ENCODE peak calls at places on chromosomes 4 and X, in five cellular contexts. V, E, T, D and Q are unnamed samples.

GRCh38 chr4:186643501-186644315 is 79.9 kb downstream of the FAT1 start:
- DNase-seq in V (peak; percentile 74), E (no peak), T (no peak), D (no peak), Q (no peak)

GRCh38 chr4:82833696-82834313 is 35.2 kb upstream of the SCD5 start:
- DNase-seq in V (peak; percentile 89), E (no peak), T (no peak), D (peak; percentile 27), Q (no peak)

GRCh38 chr4:3524349-3524748 is 7.9 kb downstream of the LRPAP1 start:
- DNase-seq in V (no peak), E (no peak), T (no peak), D (no peak), Q (peak; percentile 6)

GRCh38 chr4:89797117-89797516 is 39.8 kb downstream of the SNCA start:
- DNase-seq in V (peak; percentile 82), E (no peak), T (no peak), D (no peak), Q (peak; percentile 41)

GRCh38 chr4:921830-922331 is 10.2 kb downstream of the GAK start:
- DNase-seq in V (no peak), E (no peak), T (peak; percentile 43), D (peak; percentile 26), Q (no peak)

GRCh38 chr4:123936615-123937014 is 540.0 kb downstream of the SPRY1 start:
- DNase-seq in V (no peak), E (no peak), T (no peak), D (no peak), Q (no peak)

GRCh38 chr4:46956451-46956850 is 36.9 kb downstream of the GABRA4 start:
- DNase-seq in V (no peak), E (no peak), T (no peak), D (no peak), Q (no peak)

GRCh38 chr4:151641167-151641566 is 119.6 kb downstream of the GATB start:
- DNase-seq in V (peak; percentile 43), E (no peak), T (no peak), D (no peak), Q (no peak)

GRCh38 chrX:133650262-133650661 is 235.0 kb upstream of the GPC4 start:
- DNase-seq in V (no peak), E (no peak), T (no peak), D (no peak), Q (no peak)

GRCh38 chr4:112946127-112946526 is 103.3 kb upstream of the ANK2 start:
- DNase-seq in V (no peak), E (no peak), T (no peak), D (no peak), Q (no peak)

GRCh38 chr4:72690782-72691181 is 121.8 kb upstream of the ADAMTS3 start:
- DNase-seq in V (no peak), E (no peak), T (no peak), D (no peak), Q (no peak)

GRCh38 chrX:130100180-130100579 is 10.1 kb downstream of the ELF4 start:
- DNase-seq in V (no peak), E (peak; percentile 65), T (peak; percentile 83), D (peak; percentile 59), Q (peak; percentile 88)

GRCh38 chr4:74420863-74421262 is 24.1 kb upstream of the AREG start:
- DNase-seq in V (no peak), E (no peak), T (no peak), D (no peak), Q (no peak)

GRCh38 chrX:115058276-115058675 is 40.9 kb upstream of the IL13RA2 start:
- DNase-seq in V (peak; percentile 90), E (no peak), T (no peak), D (no peak), Q (no peak)

GRCh38 chr4:188941524-188942109 is 802.4 kb downstream of the TRIML1 start:
- DNase-seq in V (peak; percentile 98), E (no peak), T (no peak), D (no peak), Q (no peak)

GRCh38 chrX:17608898-17609297 is 128.4 kb upstream of the SCML1 start:
- DNase-seq in V (no peak), E (no peak), T (no peak), D (no peak), Q (no peak)

DNA sequence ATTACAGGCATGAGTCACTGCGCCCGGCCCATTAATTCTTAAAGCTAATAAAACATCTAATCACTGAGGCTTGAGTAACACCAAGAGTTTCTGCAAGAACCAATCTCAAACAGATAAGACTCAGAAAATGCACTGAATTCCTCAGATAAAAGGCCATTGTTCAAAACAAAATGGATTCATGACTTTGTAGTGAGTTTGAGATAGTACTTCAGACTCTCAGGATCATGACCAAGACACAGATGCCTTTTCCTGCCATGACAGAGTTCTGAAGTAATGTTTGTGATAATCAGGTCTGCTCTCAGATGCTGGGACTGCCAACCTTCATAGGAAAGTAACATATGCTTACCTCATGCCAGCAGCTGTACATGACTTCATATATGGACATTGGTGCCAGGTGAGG is 54.6 kb downstream of the NIPAL1 start:
- DNase-seq in V (no peak), E (no peak), T (no peak), D (no peak), Q (no peak)
- H3K4me3 ChIP-seq in V (no peak overlapping the region), E (no peak overlapping the region), T (no peak overlapping the region), D (no peak overlapping the region), Q (no peak overlapping the region)

GRCh38 chr4:81452452-81453011 is 19.2 kb downstream of the RASGEF1B start:
- DNase-seq in V (no peak), E (no peak), T (no peak), D (no peak), Q (no peak)

GRCh38 chr4:81454953-81455352 is 16.8 kb downstream of the RASGEF1B start:
- DNase-seq in V (no peak), E (no peak), T (no peak), D (no peak), Q (no peak)

GRCh38 chr4:81455895-81456294 is 15.8 kb downstream of the RASGEF1B start:
- DNase-seq in V (no peak), E (no peak), T (no peak), D (no peak), Q (no peak)

GRCh38 chr4:81453024-81453423 is 18.7 kb downstream of the RASGEF1B start:
- DNase-seq in V (no peak), E (no peak), T (no peak), D (no peak), Q (no peak)

DNA sequence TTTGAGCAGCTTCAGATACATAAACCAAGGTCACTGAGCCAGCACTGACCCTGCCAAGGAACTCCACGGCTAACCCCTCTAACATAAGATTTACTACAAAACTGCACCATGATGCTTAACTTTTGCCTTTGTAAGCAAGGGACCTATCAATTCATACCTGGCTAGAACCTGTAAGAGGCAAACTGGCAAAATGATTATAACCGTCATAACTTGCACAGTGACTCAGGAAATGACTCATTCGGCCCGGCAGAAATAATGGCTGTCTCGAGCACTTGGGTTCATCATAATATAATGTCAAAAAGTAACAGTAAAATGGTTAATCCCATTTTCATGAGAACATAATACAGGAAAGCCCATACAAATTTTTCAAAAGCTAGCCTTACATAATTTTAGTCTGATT is 17.2 kb downstream of the RASGEF1B start:
- DNase-seq in V (no peak), E (no peak), T (no peak), D (peak; percentile 35), Q (no peak)
- H3K4me3 ChIP-seq in V (no peak overlapping the region), E (no peak overlapping the region), T (no peak overlapping the region), D (no peak overlapping the region), Q (no peak overlapping the region)

GRCh38 chr4:22921891-22922290 is 229.2 kb downstream of the GBA3 start:
- DNase-seq in V (no peak), E (no peak), T (no peak), D (no peak), Q (no peak)
- H3K4me3 ChIP-seq in V (no peak overlapping the region), E (no peak overlapping the region), T (no peak overlapping the region), D (no peak overlapping the region), Q (no peak overlapping the region)

GRCh38 chrX:69615779-69616519 is at the start of gene EDA:
- DNase-seq in V (peak; percentile 62), E (peak; percentile 87), T (peak; percentile 84), D (peak; percentile 87), Q (peak; percentile 95)
- H3K4me3 ChIP-seq in V (peak within 1 kb of the TSS; percentile 35), E (peak within 1 kb of the TSS; percentile 76), T (peak within 1 kb of the TSS; percentile 68), D (peak within 1 kb of the TSS; percentile 52), Q (peak within 1 kb of the TSS; percentile 82)

DNA sequence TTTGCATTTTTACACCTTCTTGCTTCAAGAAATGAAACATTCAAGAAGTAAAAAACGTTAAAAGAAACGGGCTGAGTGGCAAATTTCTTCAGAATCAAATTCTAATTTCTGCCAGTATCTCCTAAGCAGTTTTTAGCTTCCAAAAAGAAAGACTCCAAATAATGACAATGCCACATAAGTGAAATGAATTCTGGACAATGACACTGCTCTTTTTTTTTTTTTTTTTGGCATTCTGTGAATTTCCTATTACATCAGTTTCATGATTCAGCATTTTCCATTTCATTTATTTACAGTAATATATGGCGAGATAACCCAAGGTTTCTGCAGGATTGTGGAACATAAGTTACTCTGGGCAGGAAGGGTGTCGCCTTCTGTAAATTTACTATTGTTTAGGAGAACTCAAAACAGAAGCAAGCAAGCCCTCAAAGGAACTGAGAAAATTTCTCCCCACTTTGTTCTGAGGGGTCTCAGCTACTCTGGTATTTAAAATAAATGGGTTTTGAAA is 1.3 kb downstream of the SEL1L3 start:
- DNase-seq in V (peak; percentile 48), E (no peak), T (no peak), D (no peak), Q (no peak)
- H3K4me3 ChIP-seq in V (peak overlapping the region; percentile 58), E (peak overlapping the region; percentile 88), T (peak overlapping the region; percentile 87), D (peak overlapping the region; percentile 75), Q (peak overlapping the region; percentile 99)

GRCh38 chr4:41613362-41613761 is 75.4 kb downstream of the LIMCH1 start:
- DNase-seq in V (no peak), E (no peak), T (no peak), D (no peak), Q (no peak)
- H3K4me3 ChIP-seq in V (peak overlapping the region; percentile 13), E (peak overlapping the region; percentile 47), T (peak overlapping the region; percentile 22), D (peak overlapping the region; percentile 8), Q (peak overlapping the region; percentile 17)

GRCh38 chr4:86362510-86362909 is 2.7 kb upstream of the MAPK10 start:
- DNase-seq in V (no peak), E (no peak), T (no peak), D (no peak), Q (no peak)
- H3K4me3 ChIP-seq in V (no peak overlapping the region), E (no peak overlapping the region), T (no peak overlapping the region), D (no peak overlapping the region), Q (no peak overlapping the region)

GRCh38 chrX:44903842-44904530 is 31.0 kb downstream of the KDM6A start:
- DNase-seq in V (no peak), E (no peak), T (no peak), D (no peak), Q (no peak)
- H3K4me3 ChIP-seq in V (no peak overlapping the region), E (no peak overlapping the region), T (no peak overlapping the region), D (no peak overlapping the region), Q (no peak overlapping the region)